ENCODE peak calls at places on chromosomes 4 and X, in four cellular contexts. R, H, Z and P are unnamed samples.

GRCh38 chr4:110087116-110087708 is 111.2 kb downstream of the ELOVL6 start:
- DNase-seq in R (no peak), H (no peak), Z (no peak), P (no peak)

GRCh38 chrX:23845316-23845932 is 62.3 kb downstream of the APOO start:
- DNase-seq in R (no peak), H (no peak), Z (peak; percentile 64), P (no peak)

GRCh38 chr4:7342223-7342576 is 92.5 kb downstream of the PSAPL1 start:
- DNase-seq in R (no peak), H (no peak), Z (no peak), P (no peak)

GRCh38 chr4:84814100-84814750 is 152.3 kb downstream of the WDFY3 start:
- DNase-seq in R (no peak), H (no peak), Z (peak; percentile 45), P (no peak)

GRCh38 chr4:105060628-105061027 is 86.0 kb upstream of the TET2 start:
- DNase-seq in R (no peak), H (peak; percentile 98), Z (no peak), P (no peak)

GRCh38 chrX:147174596-147174995 is 360.1 kb upstream of the CXorf51A start:
- DNase-seq in R (no peak), H (no peak), Z (no peak), P (no peak)

GRCh38 chr4:10917475-10918103 is 233.0 kb upstream of the CLNK start:
- DNase-seq in R (no peak), H (no peak), Z (no peak), P (no peak)

GRCh38 chrX:74523224-74523623 is 91.2 kb downstream of the RLIM start:
- DNase-seq in R (no peak), H (no peak), Z (no peak), P (no peak)

GRCh38 chrX:20116575-20117240 is at the start of gene MAP7D2:
- DNase-seq in R (no peak), H (no peak), Z (peak; percentile 2), P (no peak)

GRCh38 chr4:165359501-165359900 is 19.3 kb upstream of the CPE start:
- DNase-seq in R (no peak), H (no peak), Z (no peak), P (no peak)

GRCh38 chrX:38260231-38260630 is 39.6 kb upstream of the SRPX start:
- DNase-seq in R (peak; percentile 5), H (no peak), Z (peak; percentile 25), P (peak; percentile 68)

GRCh38 chrX:9878141-9878875 is 88.8 kb upstream of the CLDN34 start:
- DNase-seq in R (no peak), H (no peak), Z (no peak), P (no peak)

GRCh38 chr4:86973668-86974067 is 38.9 kb downstream of the AFF1 start:
- DNase-seq in R (no peak), H (no peak), Z (peak; percentile 80), P (no peak)

GRCh38 chr4:40311811-40312346 is 23.3 kb upstream of the CHRNA9 start:
- DNase-seq in R (peak; percentile 84), H (no peak), Z (no peak), P (no peak)

GRCh38 chrX:117973175-117974075 is 143.2 kb downstream of the KLHL13 start:
- DNase-seq in R (no peak), H (no peak), Z (no peak), P (peak; percentile 17)

GRCh38 chr4:54414545-54414944 is 185.5 kb downstream of the PDGFRA start:
- DNase-seq in R (no peak), H (no peak), Z (no peak), P (no peak)

GRCh38 chr4:189124149-189124758 is 816.4 kb upstream of the FRG1 start:
- DNase-seq in R (no peak), H (no peak), Z (peak; percentile 4), P (peak; percentile 4)

GRCh38 chr4:53747401-53747800 is 156.1 kb upstream of the LNX1 start:
- DNase-seq in R (no peak), H (no peak), Z (no peak), P (no peak)

GRCh38 chr4:87912164-87913004 is 63.1 kb upstream of the SPP1 start:
- DNase-seq in R (no peak), H (no peak), Z (peak; percentile 29), P (no peak)

GRCh38 chr4:24089831-24090531 is 200.1 kb upstream of the PPARGC1A start:
- DNase-seq in R (no peak), H (no peak), Z (no peak), P (no peak)

GRCh38 chr4:133637161-133637560 is 488.1 kb downstream of the PCDH10 start:
- DNase-seq in R (no peak), H (no peak), Z (no peak), P (no peak)

GRCh38 chr4:133638702-133639101 is 489.6 kb downstream of the PCDH10 start:
- DNase-seq in R (no peak), H (no peak), Z (no peak), P (no peak)

GRCh38 chr4:133641191-133641590 is 492.1 kb downstream of the PCDH10 start:
- DNase-seq in R (no peak), H (no peak), Z (no peak), P (no peak)
- TF ChIP-seq BHLHE40 in R (no peak), H (no peak), Z (no peak), P (no peak)

GRCh38 chr4:186699298-186699697 is 24.4 kb downstream of the FAT1 start:
- DNase-seq in R (no peak), H (no peak), Z (peak; percentile 77), P (no peak)
- TF ChIP-seq FOXK2 in R (no peak), H (no peak), Z (no peak), P (no peak)

GRCh38 chr4:37970702-37971101 is 10.5 kb downstream of the PTTG2 start:
- DNase-seq in R (peak; percentile 36), H (no peak), Z (peak; percentile 47), P (no peak)
- TF ChIP-seq BHLHE40 in R (no peak), H (no peak), Z (no peak), P (no peak)

GRCh38 chr4:16026155-16026761 is 57.6 kb downstream of the PROM1 start:
- DNase-seq in R (peak; percentile 45), H (peak; percentile 25), Z (peak; percentile 44), P (peak; percentile 40)
- TF ChIP-seq FOXK2 in R (no peak), H (no peak), Z (no peak), P (no peak)

GRCh38 chr4:139718358-139718757 is 52.7 kb downstream of the MGST2 start:
- DNase-seq in R (no peak), H (no peak), Z (no peak), P (no peak)
- TF ChIP-seq BHLHE40 in R (no peak), H (no peak), Z (no peak), P (no peak)

DNA sequence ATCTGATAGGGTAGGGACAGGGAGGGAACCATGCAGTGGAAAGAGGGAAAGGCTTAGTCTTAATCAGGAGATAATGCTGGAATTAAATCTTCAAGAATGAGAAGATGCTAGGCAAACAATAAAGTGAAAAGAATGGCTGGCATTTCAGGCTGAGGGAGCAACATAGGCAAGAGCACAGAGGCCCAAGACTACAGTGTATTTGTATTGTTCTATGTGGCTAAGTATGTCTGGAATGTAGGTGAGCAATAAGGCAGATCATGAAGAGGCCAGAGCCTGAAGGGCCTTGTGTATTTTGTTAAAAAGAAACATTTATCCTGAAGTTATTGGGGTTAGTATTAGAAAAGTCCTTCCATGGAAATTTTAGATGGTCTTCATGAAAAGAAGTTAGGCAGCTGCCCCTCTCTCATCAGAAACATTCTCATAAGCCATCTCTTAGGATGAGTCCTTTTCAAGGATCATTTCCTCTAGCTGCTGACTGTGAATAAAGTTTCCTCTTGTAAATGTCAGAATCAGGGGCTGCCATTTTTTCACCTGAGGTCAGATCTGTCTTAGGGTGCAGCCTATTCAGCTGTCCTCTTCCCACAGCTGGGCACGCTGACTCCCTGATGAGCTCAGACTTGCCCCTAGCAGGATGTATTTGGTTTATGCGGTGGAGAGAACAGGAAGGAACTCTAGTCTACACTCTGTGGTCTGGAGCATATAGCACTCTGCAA is 46.3 kb downstream of the ATP10D start:
- DNase-seq in R (no peak), H (peak; percentile 86), Z (peak; percentile 16), P (no peak)
- TF ChIP-seq FOXK2 in R (no peak), H (no peak), Z (no peak), P (no peak)

DNA sequence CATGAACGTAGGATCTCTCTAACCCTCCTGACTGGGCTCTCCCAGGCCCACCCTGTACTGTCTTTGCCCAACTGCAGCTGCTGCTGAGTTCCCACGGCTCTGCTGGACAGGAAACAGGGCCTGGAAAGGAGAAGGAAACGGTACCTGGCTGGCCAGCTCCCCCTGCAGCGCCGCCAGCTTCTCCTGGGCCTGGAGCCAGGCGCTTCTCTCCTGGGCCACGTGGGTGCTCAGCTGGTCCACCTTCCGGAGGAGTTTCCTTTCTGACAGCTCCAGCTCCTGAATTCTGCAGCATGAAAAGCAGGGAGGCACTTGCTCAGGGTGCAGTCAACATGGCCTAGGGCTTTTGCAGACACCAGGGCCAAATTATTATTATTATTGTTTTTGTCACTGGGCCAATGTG is 6.5 kb downstream of the C4orf50 start:
- DNase-seq in R (no peak), H (no peak), Z (no peak), P (no peak)
- TF ChIP-seq BHLHE40 in R (no peak), H (no peak), Z (no peak), P (no peak)